ENCODE peak calls at places on chromosomes 2 and 18, in seven cellular contexts. Z, U, H, G, M, D and O are unnamed samples.

GRCh38 chr2:22359020-22359672 is 1025.8 kb upstream of the KLHL29 start:
- DNase-seq in Z (no peak), U (no peak), H (no peak), G (no peak), M (no peak), D (no peak), O (no peak)

GRCh38 chr2:169478339-169478738 is 955 bp upstream of the BBS5 start:
- DNase-seq in Z (no peak), U (no peak), H (no peak), G (peak; percentile 28), M (no peak), D (no peak), O (no peak)

GRCh38 chr18:36579311-36579710 is 249.5 kb downstream of the TPGS2 start:
- DNase-seq in Z (no peak), U (no peak), H (no peak), G (no peak), M (no peak), D (no peak), O (no peak)

GRCh38 chr18:7817596-7817995 is 250.5 kb downstream of the PTPRM start:
- DNase-seq in Z (no peak), U (no peak), H (no peak), G (no peak), M (no peak), D (no peak), O (no peak)

GRCh38 chr2:176753752-176754474 is 458.7 kb upstream of the HNRNPA3 start:
- DNase-seq in Z (no peak), U (no peak), H (no peak), G (no peak), M (no peak), D (no peak), O (no peak)

GRCh38 chr2:52613064-52613463 is 1154.5 kb upstream of the CHAC2 start:
- DNase-seq in Z (no peak), U (no peak), H (no peak), G (no peak), M (no peak), D (no peak), O (no peak)

GRCh38 chr2:99643824-99644787 is 154.3 kb upstream of the REV1 start:
- DNase-seq in Z (no peak), U (peak; percentile 45), H (no peak), G (no peak), M (no peak), D (no peak), O (no peak)

GRCh38 chr2:660477-661214 is 16.6 kb downstream of the TMEM18 start:
- DNase-seq in Z (no peak), U (no peak), H (no peak), G (no peak), M (no peak), D (peak; percentile 43), O (no peak)

DNA sequence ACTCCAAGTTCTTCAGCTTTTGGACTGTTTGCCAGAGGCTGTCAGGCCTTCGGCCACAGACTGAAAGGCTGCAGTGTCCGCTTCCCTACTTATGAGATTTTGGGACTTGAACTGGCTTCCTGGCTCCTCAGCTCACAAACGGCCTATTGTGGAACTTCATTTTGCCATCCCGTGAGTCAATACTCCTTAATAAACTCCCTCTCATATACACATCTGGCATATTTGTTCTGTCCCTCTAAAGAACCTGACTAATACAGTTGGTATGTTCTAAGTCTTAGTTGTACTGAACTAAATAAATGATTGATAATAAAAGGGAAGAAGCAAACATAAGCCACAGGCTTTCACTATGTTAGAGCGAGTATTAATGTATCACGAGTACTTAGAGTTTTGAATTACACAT is 702.9 kb upstream of the LINC00305 start:
- DNase-seq in Z (no peak), U (no peak), H (no peak), G (no peak), M (no peak), D (no peak), O (no peak)
- TF ChIP-seq JUND in Z (no peak), U (no peak), H (no peak), G (no peak), M (no peak), D (no peak), O (no peak)

DNA sequence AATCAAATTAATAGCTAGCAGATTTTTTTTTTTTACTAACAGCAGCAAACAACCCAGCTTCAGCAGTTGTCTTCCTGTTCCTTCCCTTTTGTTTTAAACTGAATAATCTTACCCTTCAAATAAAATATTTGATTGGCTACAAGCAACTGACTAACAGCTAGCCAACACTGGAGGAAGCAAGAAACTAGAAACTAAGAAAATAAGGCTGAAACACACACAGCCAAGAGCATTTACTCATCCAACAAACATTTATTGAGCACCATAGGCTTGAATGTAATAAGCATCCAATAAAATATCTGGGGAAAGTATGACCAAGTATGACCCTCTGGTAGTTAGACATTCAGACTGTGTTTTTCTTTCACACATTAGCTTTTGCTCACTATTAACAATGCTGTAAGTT is 189.2 kb downstream of the CD226 start:
- DNase-seq in Z (no peak), U (no peak), H (no peak), G (no peak), M (no peak), D (no peak), O (no peak)
- TF ChIP-seq JUND in Z (no peak), U (no peak), H (no peak), G (no peak), M (no peak), D (no peak), O (no peak)

GRCh38 chr2:110746586-110747521 is 14.5 kb downstream of the ACOXL start:
- DNase-seq in Z (no peak), U (no peak), H (no peak), G (no peak), M (no peak), D (no peak), O (no peak)

GRCh38 chr2:110745048-110745447 is 12.7 kb downstream of the ACOXL start:
- DNase-seq in Z (no peak), U (no peak), H (no peak), G (no peak), M (no peak), D (no peak), O (no peak)

GRCh38 chr2:110744429-110744828 is 12.1 kb downstream of the ACOXL start:
- DNase-seq in Z (no peak), U (no peak), H (no peak), G (no peak), M (peak; percentile 33), D (no peak), O (no peak)

GRCh38 chr2:110748489-110748867 is 16.1 kb downstream of the ACOXL start:
- DNase-seq in Z (no peak), U (no peak), H (no peak), G (no peak), M (peak; percentile 98), D (no peak), O (peak; percentile 30)

GRCh38 chr2:110747522-110748488 is 15.4 kb downstream of the ACOXL start:
- DNase-seq in Z (no peak), U (no peak), H (no peak), G (no peak), M (no peak), D (no peak), O (peak; percentile 78)
- TF ChIP-seq JUND in Z (no peak), U (no peak), H (no peak), G (no peak), M (no peak), D (no peak), O (no peak)

GRCh38 chr18:46542545-46542944 is 114.5 kb downstream of the LOXHD1 start:
- DNase-seq in Z (no peak), U (no peak), H (no peak), G (no peak), M (no peak), D (no peak), O (peak; percentile 11)
- TF ChIP-seq JUND in Z (no peak), U (no peak), H (no peak), G (no peak), M (no peak), D (no peak), O (no peak)

GRCh38 chr2:82282111-82282882 is 1977.7 kb upstream of the LRRTM1 start:
- DNase-seq in Z (no peak), U (no peak), H (no peak), G (peak; percentile 4), M (no peak), D (peak; percentile 21), O (no peak)
- TF ChIP-seq JUND in Z (no peak), U (no peak), H (no peak), G (no peak), M (no peak), D (no peak), O (no peak)

GRCh38 chr2:148666555-148666954 is 22.0 kb downstream of the EPC2 start:
- DNase-seq in Z (no peak), U (no peak), H (no peak), G (no peak), M (no peak), D (no peak), O (no peak)

GRCh38 chr2:148656516-148656915 is 12.0 kb downstream of the EPC2 start:
- DNase-seq in Z (no peak), U (no peak), H (no peak), G (no peak), M (no peak), D (no peak), O (no peak)

GRCh38 chr2:148658807-148659722 is 14.5 kb downstream of the EPC2 start:
- DNase-seq in Z (no peak), U (no peak), H (no peak), G (no peak), M (peak; percentile 56), D (no peak), O (no peak)

GRCh38 chr2:148664229-148664628 is 19.7 kb downstream of the EPC2 start:
- DNase-seq in Z (no peak), U (no peak), H (no peak), G (no peak), M (no peak), D (no peak), O (no peak)

DNA sequence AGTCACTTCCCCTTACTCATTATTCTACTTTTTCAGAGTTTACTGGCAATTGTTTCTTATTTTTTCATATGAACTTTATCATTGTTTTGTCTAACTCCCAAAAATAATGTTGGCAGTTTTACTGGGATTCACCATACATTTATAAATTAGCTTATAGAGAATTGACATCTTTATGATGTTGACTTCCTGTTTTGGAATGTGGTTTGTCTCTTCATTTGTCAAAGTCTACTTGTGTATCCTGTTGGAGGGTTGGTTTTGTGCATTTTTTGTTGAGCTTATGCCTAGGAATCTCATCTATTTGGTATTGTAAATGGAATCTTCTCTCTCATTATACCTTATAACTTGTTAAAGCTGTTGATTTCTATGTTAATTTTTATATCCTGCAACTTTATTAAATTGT is 16.4 kb downstream of the EPC2 start:
- DNase-seq in Z (no peak), U (no peak), H (no peak), G (no peak), M (no peak), D (no peak), O (no peak)
- TF ChIP-seq JUND in Z (no peak), U (no peak), H (no peak), G (no peak), M (no peak), D (no peak), O (no peak)

GRCh38 chr18:52422985-52423601 is 83.1 kb downstream of the DCC start:
- DNase-seq in Z (no peak), U (no peak), H (no peak), G (no peak), M (no peak), D (no peak), O (peak; percentile 5)
- TF ChIP-seq JUND in Z (no peak), U (no peak), H (no peak), G (no peak), M (no peak), D (no peak), O (no peak)